ENCODE peak calls at places on chromosomes 6 and 20, in six cellular contexts. Y is CD8-positive, alpha-beta memory T cell; H is NCI-H1105 treated with DMSO at 0.1 percent for 48 hours; C is stimulated activated CD8-positive, alpha-beta memory T cell treated with anti-CD3 and anti-CD28 coated beads, Interleukin-2, amount 100 ng/mL, for 48 hours; S is pons; M is WTC11. A is an unnamed sample.

GRCh38 chr20:62551408-62552323 is 75.9 kb upstream of the GATA5 start:
- DNase-seq in S (no peak), C (no peak), M (peak; percentile 35), Y (no peak), H (peak; percentile 12), A (no peak)

GRCh38 chr6:21992178-21992967 is 304.5 kb downstream of the PRL start:
- DNase-seq in M (no peak), Y (no peak), H (no peak), S (no peak), C (no peak), A (no peak)

GRCh38 chr20:2873747-2874041 is 413 bp downstream of the PTPRA start:
- DNase-seq in S (no peak), Y (peak; percentile 79), M (peak; percentile 69), C (peak; percentile 51), H (peak; percentile 43), A (peak; percentile 47)

GRCh38 chr6:11143394-11144371 is 32.2 kb upstream of the ERVFRD-1 start:
- DNase-seq in M (no peak), Y (no peak), S (no peak), H (no peak), C (no peak), A (no peak)

GRCh38 chr6:41355952-41356351 is 20.5 kb downstream of the NCR2 start:
- DNase-seq in M (no peak), Y (no peak), C (no peak), S (no peak), H (no peak), A (no peak)

GRCh38 chr20:24491043-24491756 is 21.8 kb downstream of the SYNDIG1 start:
- DNase-seq in H (peak; percentile 6), Y (no peak), C (no peak), M (no peak), S (no peak), A (no peak)

GRCh38 chr6:150048099-150048498 is 20.8 kb downstream of the ULBP3 start:
- DNase-seq in S (no peak), Y (no peak), C (no peak), H (no peak), M (no peak), A (no peak)

GRCh38 chr20:5715068-5715841 is 34.9 kb upstream of the SHLD1 start:
- DNase-seq in Y (no peak), M (no peak), S (no peak), C (no peak), H (no peak), A (no peak)

GRCh38 chr6:70673601-70674000 is 5.9 kb downstream of the SMAP1 start:
- DNase-seq in Y (no peak), S (no peak), C (no peak), H (no peak), M (no peak), A (peak; percentile 25)

GRCh38 chr6:110625883-110626282 is 149.5 kb upstream of the SLC22A16 start:
- DNase-seq in M (no peak), C (no peak), H (no peak), Y (no peak), S (no peak), A (no peak)

GRCh38 chr20:9467995-9468394 is 46.4 kb upstream of the LAMP5 start:
- DNase-seq in Y (no peak), S (no peak), M (peak; percentile 40), C (no peak), H (no peak), A (no peak)

GRCh38 chr6:47651505-47651944 is 46.9 kb upstream of the ADGRF4 start:
- DNase-seq in H (no peak), S (no peak), Y (no peak), C (no peak), M (no peak), A (peak; percentile 86)

GRCh38 chr6:135583256-135583758 is 85.8 kb upstream of the AHI1 start:
- DNase-seq in Y (no peak), H (no peak), M (no peak), S (no peak), C (no peak), A (no peak)

GRCh38 chr6:143064996-143065683 is 4.5 kb downstream of the AIG1 start:
- DNase-seq in H (no peak), S (no peak), C (no peak), M (no peak), Y (no peak), A (no peak)

GRCh38 chr20:10786678-10787077 is 112.9 kb upstream of the JAG1 start:
- DNase-seq in C (no peak), H (no peak), Y (no peak), S (no peak), M (no peak), A (no peak)

GRCh38 chr6:159676804-159677203 is 16.2 kb downstream of the SOD2 start:
- DNase-seq in S (no peak), C (no peak), Y (no peak), M (no peak), H (no peak), A (no peak)

GRCh38 chr6:138912308-138912707 is 75.7 kb downstream of the REPS1 start:
- DNase-seq in M (no peak), H (no peak), S (no peak), Y (no peak), C (no peak), A (no peak)

A was measured in endothelial cell of umbilical vein.